ENCODE peak calls at places on chromosomes 11 and 22, in nine cellular contexts. C is PC-9, Y is hepatocyte, W is GM23338, U is fibroblast of lung, G is A673, P is HCT116, H is endothelial cell of umbilical vein, I is neural progenitor cell. O is an unnamed sample.

GRCh38 chr11:64120951-64121569 is 44.9 kb downstream of the MACROD1 start:
- DNase-seq in C (no peak), Y (no peak), W (no peak), U (peak; percentile 39), G (peak; percentile 33), P (no peak), H (no peak), I (no peak), O (no peak)

GRCh38 chr11:60482361-60482760 is 10.2 kb upstream of the MS4A12 start:
- DNase-seq in C (no peak), Y (no peak), W (no peak), U (no peak), G (no peak), P (no peak), H (no peak), I (no peak), O (no peak)

GRCh38 chr22:40058265-40058664 is 63.5 kb downstream of the FAM83F start:
- DNase-seq in C (no peak), Y (no peak), W (peak; percentile 49), U (no peak), G (no peak), P (no peak), H (peak; percentile 18), I (peak; percentile 33), O (no peak)

GRCh38 chr11:33515347-33515746 is 185.3 kb downstream of the C11orf91 start:
- DNase-seq in C (no peak), Y (no peak), W (no peak), U (peak; percentile 62), G (no peak), P (no peak), H (no peak), I (no peak), O (no peak)

GRCh38 chr22:45678961-45679912 is 7.6 kb downstream of the ATXN10 start:
- DNase-seq in C (no peak), Y (no peak), W (no peak), U (peak; percentile 87), G (no peak), P (no peak), H (no peak), I (no peak), O (peak; percentile 95)

GRCh38 chr22:41380993-41381328 is 781 bp upstream of the TEF start:
- DNase-seq in C (peak; percentile 80), Y (peak; percentile 88), W (no peak), U (peak; percentile 88), G (no peak), P (peak; percentile 67), H (peak; percentile 62), I (no peak), O (peak; percentile 57)

GRCh38 chr11:69297926-69298777 is 4.2 kb downstream of the MYEOV start:
- DNase-seq in C (peak; percentile 100), Y (peak; percentile 77), W (no peak), U (peak; percentile 83), G (no peak), P (peak; percentile 78), H (peak; percentile 84), I (no peak), O (peak; percentile 95)

GRCh38 chr11:119516060-119516459 is 93.1 kb upstream of the THY1 start:
- DNase-seq in C (no peak), Y (no peak), W (no peak), U (peak; percentile 25), G (no peak), P (no peak), H (no peak), I (no peak), O (no peak)

GRCh38 chr11:35622070-35622469 is 3.8 kb downstream of the FJX1 start:
- DNase-seq in C (peak; percentile 78), Y (no peak), W (peak; percentile 70), U (peak; percentile 92), G (peak; percentile 82), P (no peak), H (peak; percentile 35), I (peak; percentile 34), O (peak; percentile 64)

GRCh38 chr11:83195176-83195531 is 1.6 kb downstream of the ANKRD42 start:
- DNase-seq in C (no peak), Y (peak; percentile 21), W (no peak), U (peak; percentile 5), G (peak; percentile 31), P (no peak), H (no peak), I (no peak), O (peak; percentile 41)

GRCh38 chr11:10287140-10287539 is 6.9 kb downstream of the SBF2 start:
- DNase-seq in C (no peak), Y (no peak), W (no peak), U (no peak), G (no peak), P (no peak), H (no peak), I (no peak), O (no peak)

GRCh38 chr11:2542406-2542805 is 97.6 kb downstream of the KCNQ1 start:
- DNase-seq in C (no peak), Y (no peak), W (no peak), U (no peak), G (no peak), P (no peak), H (no peak), I (no peak), O (no peak)

GRCh38 chr11:2924381-2924780 is 4.8 kb downstream of the PHLDA2 start:
- DNase-seq in C (peak; percentile 80), Y (no peak), W (no peak), U (no peak), G (no peak), P (no peak), H (no peak), I (no peak), O (peak; percentile 82)

GRCh38 chr11:12435264-12435663 is 57.9 kb downstream of the PARVA start:
- DNase-seq in C (no peak), Y (no peak), W (no peak), U (no peak), G (no peak), P (no peak), H (no peak), I (no peak), O (no peak)
- TF ChIP-seq EZH2 in C (no peak), Y (no peak), W (no peak), U (no peak), G (no peak), P (no peak), H (no peak), I (no peak), O (no peak)

GRCh38 chr11:14518820-14519219 is 1.4 kb downstream of the PSMA1 start:
- DNase-seq in C (no peak), Y (no peak), W (no peak), U (no peak), G (no peak), P (no peak), H (no peak), I (no peak), O (no peak)
- H3K4me3 ChIP-seq in C (peak overlapping the region; percentile 98), Y (peak overlapping the region; percentile 66), W (peak overlapping the region; percentile 97), U (peak overlapping the region; percentile 69), G (peak overlapping the region; percentile 76), P (peak overlapping the region; percentile 95), H (peak overlapping the region; percentile 86), I (peak overlapping the region; percentile 90), O (peak overlapping the region; percentile 80)

GRCh38 chr22:20572132-20572802 is 64.9 kb downstream of the MED15 start:
- DNase-seq in C (no peak), Y (no peak), W (no peak), U (no peak), G (no peak), P (no peak), H (no peak), I (no peak), O (no peak)

GRCh38 chr22:20573176-20573829 is 65.9 kb downstream of the MED15 start:
- DNase-seq in C (no peak), Y (no peak), W (no peak), U (no peak), G (no peak), P (no peak), H (no peak), I (no peak), O (no peak)

GRCh38 chr22:20569059-20570058 is 61.9 kb downstream of the MED15 start:
- DNase-seq in C (peak; percentile 96), Y (peak; percentile 83), W (no peak), U (peak; percentile 99), G (no peak), P (peak; percentile 78), H (no peak), I (no peak), O (peak; percentile 90)

GRCh38 chr22:20571078-20571503 is 63.7 kb downstream of the MED15 start:
- DNase-seq in C (no peak), Y (no peak), W (no peak), U (no peak), G (no peak), P (no peak), H (no peak), I (no peak), O (no peak)

DNA sequence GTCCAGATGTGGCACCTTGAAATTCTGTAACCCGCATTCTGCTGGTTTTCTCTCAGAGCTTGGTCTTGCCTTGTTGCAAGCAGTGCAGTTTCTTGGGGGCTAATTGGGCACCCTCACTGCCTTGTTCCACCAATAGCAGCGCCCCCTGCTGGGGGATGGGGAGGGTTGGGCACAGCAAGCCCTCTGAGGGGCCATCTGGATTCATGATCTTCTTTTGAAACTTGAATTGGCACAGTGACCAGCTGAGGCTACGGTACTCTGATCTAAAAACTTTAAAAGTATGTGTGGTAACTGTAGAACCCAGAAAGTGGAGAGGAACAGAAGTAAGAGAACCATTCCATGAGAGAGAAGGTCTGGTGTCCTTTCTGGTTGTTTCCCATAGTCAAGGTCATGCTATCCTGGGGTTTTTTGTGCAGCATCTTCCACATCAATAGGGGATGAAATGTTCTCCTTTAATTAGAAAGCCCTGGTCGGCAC is 64.2 kb downstream of the MED15 start:
- DNase-seq in C (no peak), Y (no peak), W (peak; percentile 72), U (peak; percentile 15), G (peak; percentile 72), P (no peak), H (peak; percentile 42), I (peak; percentile 70), O (peak; percentile 7)
- TF ChIP-seq CTCF in C (peak; percentile 65), Y (peak; percentile 43), W (peak; percentile 87), U (peak; percentile 51), G (peak; percentile 94), P (peak; percentile 79), H (peak; percentile 90), I (peak; percentile 90), O (peak; percentile 77)

GRCh38 chr11:65785329-65786007 is 1.4 kb upstream of the OVOL1 start:
- DNase-seq in C (peak; percentile 29), Y (no peak), W (no peak), U (no peak), G (no peak), P (no peak), H (no peak), I (no peak), O (no peak)

GRCh38 chr11:65788801-65789200 is 1.9 kb downstream of the OVOL1 start:
- DNase-seq in C (no peak), Y (no peak), W (no peak), U (no peak), G (no peak), P (no peak), H (no peak), I (no peak), O (no peak)

GRCh38 chr11:65786008-65786785 is 666 bp upstream of the OVOL1 start:
- DNase-seq in C (no peak), Y (peak; percentile 53), W (peak; percentile 62), U (no peak), G (no peak), P (no peak), H (no peak), I (peak; percentile 55), O (no peak)

GRCh38 chr11:65787649-65788622 is 1.1 kb downstream of the OVOL1 start:
- DNase-seq in C (peak; percentile 35), Y (peak; percentile 89), W (peak; percentile 91), U (no peak), G (no peak), P (no peak), H (no peak), I (peak; percentile 51), O (no peak)

GRCh38 chr11:65786786-65787636 is at the start of gene OVOL1:
- DNase-seq in C (peak; percentile 87), Y (peak; percentile 90), W (peak; percentile 87), U (no peak), G (no peak), P (peak; percentile 56), H (no peak), I (peak; percentile 54), O (peak; percentile 93)
- TF ChIP-seq EZH2 in C (no peak), Y (no peak), W (peak; percentile 76), U (peak; percentile 99), G (peak; percentile 95), P (no peak), H (peak; percentile 46), I (peak; percentile 98), O (no peak)